ENCODE peak calls at places on chromosomes 13 and 19, in four cellular contexts. A, J, P and E are unnamed samples. For H3K4me1 and H3K27me3, the result is how much of the 10 kb centered on the place peaks cover.

GRCh38 chr13:105572401-105572800 is 963.1 kb downstream of the EFNB2 start:
- DNase-seq in A (no peak), P (peak), J (peak), E (no peak)

GRCh38 chr19:35518313-35518712 is 4.9 kb upstream of the DMKN start:
- DNase-seq in P (peak), A (no peak), J (peak), E (peak)

GRCh38 chr19:45469835-45470146 is 2.0 kb downstream of the FOSB start:
- DNase-seq in P (no peak), A (no peak), J (no peak), E (peak)

GRCh38 chr13:94966380-94966779 is 254.0 kb upstream of the SOX21 start:
- DNase-seq in A (no peak), J (no peak), P (no peak), E (no peak)

GRCh38 chr19:12872941-12873890 is 8.0 kb downstream of the DNASE2 start:
- DNase-seq in P (no peak), J (peak), A (peak), E (no peak)

GRCh38 chr19:35049456-35049855 is 7.9 kb downstream of the HPN start:
- DNase-seq in A (no peak), J (no peak), P (no peak), E (no peak)

GRCh38 chr13:46350003-46350402 is 37.0 kb downstream of the RUBCNL start:
- DNase-seq in J (no peak), A (no peak), P (no peak), E (no peak)

GRCh38 chr19:35901854-35902661 is at the start of gene HCST:
- DNase-seq in A (no peak), J (no peak), P (peak), E (no peak)

GRCh38 chr19:7519411-7520130 is 2.9 kb upstream of the MCOLN1 start:
- DNase-seq in J (no peak), A (no peak), P (no peak), E (no peak)

GRCh38 chr13:92537485-92537884 is 689.1 kb upstream of the GPC6 start:
- DNase-seq in P (peak), A (no peak), J (no peak), E (no peak)

GRCh38 chr13:114140909-114141255 is 8.5 kb upstream of the RASA3 start:
- DNase-seq in J (no peak), P (no peak), A (no peak), E (no peak)

GRCh38 chr13:25948910-25949309 is 102.9 kb downstream of the SHISA2 start:
- DNase-seq in A (no peak), J (no peak), P (no peak), E (no peak)

DNA sequence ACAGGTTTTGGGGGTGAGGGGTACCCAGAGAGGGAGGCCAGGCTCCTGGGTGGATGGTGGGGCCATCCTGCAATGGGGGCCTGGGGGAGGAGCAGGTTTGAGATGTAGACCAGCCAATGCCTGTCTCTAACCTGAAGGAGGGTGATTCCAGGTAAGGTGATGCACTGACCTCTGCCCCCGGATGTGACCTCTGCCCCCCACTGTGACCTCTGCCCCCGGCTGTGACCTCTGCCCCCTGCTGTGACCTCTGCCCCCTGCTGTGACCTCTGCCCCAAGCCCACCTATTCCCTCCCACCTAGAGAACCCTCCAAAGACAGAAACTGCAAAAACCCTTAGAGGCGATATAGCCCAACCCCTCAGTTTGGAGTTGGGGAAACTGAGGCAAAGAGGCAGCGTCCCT is 10.3 kb upstream of the SPACA4 start:
- DNase-seq in J (no peak), P (no peak), A (no peak), E (no peak)
- H3K4me1 ChIP-seq in J (under half), P (under half), A (under half), E (under half)

DNA sequence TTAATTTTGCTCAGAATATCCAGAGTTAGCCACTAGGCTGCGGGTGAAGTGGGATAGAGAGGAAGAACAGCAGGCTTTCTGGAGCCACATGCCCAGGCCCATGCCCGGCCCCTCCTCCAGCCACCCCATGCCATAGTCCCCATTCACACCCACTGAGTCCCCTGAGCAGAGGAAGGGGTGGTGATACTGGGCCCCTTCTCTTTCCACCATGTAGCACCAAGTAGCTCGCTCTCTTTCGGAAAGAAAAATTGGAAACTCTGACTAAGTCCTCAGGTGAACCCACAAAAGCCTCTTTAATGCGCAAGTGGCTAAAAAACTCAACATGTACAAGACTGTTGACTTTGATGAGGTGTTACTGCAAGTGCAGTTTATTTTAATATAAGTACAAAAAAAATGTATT is 76.7 kb upstream of the GPR183 start:
- DNase-seq in A (no peak), J (no peak), P (no peak), E (no peak)
- H3K27me3 ChIP-seq in A (under half), J (under half), P (under half), E (under half)

GRCh38 chr19:6261883-6262282 is 17.9 kb downstream of the MLLT1 start:
- DNase-seq in J (no peak), A (no peak), P (no peak), E (no peak)
- H3K4me1 ChIP-seq in J (under half), A (under half), P (under half), E (under half)

DNA sequence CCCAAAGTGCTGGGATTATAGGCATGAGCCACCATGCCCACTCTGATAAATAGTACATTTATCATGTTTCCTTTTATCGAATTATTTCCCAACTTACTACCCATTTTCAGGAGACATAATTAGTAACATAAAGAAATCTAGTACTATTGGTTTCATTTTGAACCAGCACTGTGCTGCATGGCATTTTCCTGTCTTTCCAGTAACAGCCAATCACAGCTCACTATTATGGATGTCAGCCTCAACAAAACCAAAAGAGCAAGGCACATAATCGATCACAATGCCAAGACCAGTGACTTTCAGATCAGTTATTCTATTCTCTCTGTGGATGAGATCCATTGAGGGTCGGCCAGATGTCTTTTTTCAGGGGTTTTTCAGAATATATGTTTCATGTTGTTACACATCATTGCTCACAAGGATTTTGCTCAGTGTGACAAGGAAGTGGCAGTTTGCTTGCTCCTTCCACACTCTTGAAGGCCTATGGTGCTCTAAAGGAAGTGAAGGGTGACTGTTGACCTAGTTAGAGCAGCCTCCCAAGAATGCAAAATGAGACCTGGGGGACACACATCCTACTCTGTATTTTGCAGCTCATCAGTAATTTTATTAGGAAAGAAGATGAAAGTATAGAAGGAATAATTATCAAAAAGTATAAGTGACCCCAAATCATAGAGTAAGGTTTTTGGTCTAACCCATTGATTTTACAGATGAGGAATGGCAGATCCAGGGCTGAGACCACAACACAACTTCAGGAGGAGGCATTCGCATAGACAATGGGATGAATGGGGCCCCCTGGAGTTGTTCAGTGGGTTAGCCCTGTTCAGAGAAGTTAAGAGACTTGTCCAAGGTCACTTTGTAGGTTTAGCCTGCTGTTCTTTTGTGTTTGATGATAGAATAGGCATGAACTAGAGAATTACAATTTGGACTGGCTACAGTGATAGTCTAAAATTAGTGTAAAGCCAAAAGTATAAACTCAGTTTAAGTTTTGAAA is 233.6 kb downstream of the KCNRG start:
- DNase-seq in P (no peak), A (no peak), J (no peak), E (no peak)
- H3K27me3 ChIP-seq in P (under half), A (under half), J (under half), E (under half)

GRCh38 chr19:16834747-16835146 is 5.5 kb downstream of the SIN3B start:
- DNase-seq in A (no peak), J (no peak), P (peak), E (no peak)

GRCh38 chr19:16829822-16830289 is 658 bp downstream of the SIN3B start:
- DNase-seq in A (no peak), P (no peak), J (no peak), E (no peak)

GRCh38 chr19:16831531-16831930 is 2.3 kb downstream of the SIN3B start:
- DNase-seq in J (no peak), P (no peak), A (no peak), E (no peak)

GRCh38 chr19:16828990-16829821 is at the start of gene SIN3B:
- DNase-seq in P (peak), A (peak), J (peak), E (peak)

GRCh38 chr19:16830679-16831078 is 1.5 kb downstream of the SIN3B start:
- DNase-seq in A (no peak), J (peak), P (peak), E (no peak)
- H3K4me1 ChIP-seq in A (under half), J (under half), P (under half), E (under half)

DNA sequence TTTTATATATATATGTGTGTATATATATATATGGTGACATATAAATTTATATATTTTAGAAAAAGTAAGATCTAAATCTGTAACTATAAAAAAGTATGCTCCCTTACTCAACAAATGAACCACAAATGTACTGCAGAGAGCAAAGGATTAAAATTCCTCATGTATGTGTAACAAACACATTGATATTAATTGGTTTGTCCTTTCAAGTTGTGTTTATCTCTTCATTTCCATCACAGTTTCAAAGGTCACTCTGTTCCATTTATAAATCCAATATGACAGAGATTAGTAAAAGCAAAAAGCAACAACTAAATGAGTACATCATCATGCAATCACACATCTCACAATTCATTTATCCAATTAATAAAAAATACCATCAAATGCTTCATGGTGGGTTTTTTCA is 247.9 kb downstream of the DACH1 start:
- DNase-seq in P (no peak), A (no peak), J (peak), E (no peak)
- H3K27me3 ChIP-seq in P (under half), A (under half), J (under half), E (under half)